ENCODE peak calls at places on chromosomes 3 and 15, in ten cellular contexts. One of them, this sample, is unnamed.

GRCh38 chr3:186929186-186929585 is 1.1 kb upstream of the ST6GAL1 start:
- DNase-seq in NCI-H1417: no peak
- DNase-seq in cardiac muscle cell: no peak
- DNase-seq in HTR-8/SVneo: no peak
- DNase-seq in thyroid gland: no peak
- DNase-seq in occipital lobe: no peak
- DNase-seq in CD4-positive, alpha-beta T cell: no peak
- DNase-seq in NCI-H2081: no peak
- DNase-seq in GM03348: no peak
- DNase-seq in astrocyte of the cerebellum: no peak
- DNase-seq in this sample: no peak

GRCh38 chr3:123346041-123346440 is 102.8 kb downstream of the ADCY5 start:
- DNase-seq in NCI-H2081: no peak
- DNase-seq in thyroid gland: no peak
- DNase-seq in occipital lobe: no peak
- DNase-seq in HTR-8/SVneo: no peak
- DNase-seq in astrocyte of the cerebellum: no peak
- DNase-seq in NCI-H1417: no peak
- DNase-seq in cardiac muscle cell: no peak
- DNase-seq in CD4-positive, alpha-beta T cell: no peak
- DNase-seq in GM03348: no peak
- DNase-seq in this sample: no peak

GRCh38 chr3:151327571-151328198 is 1.7 kb downstream of the P2RY13 start:
- DNase-seq in HTR-8/SVneo: no peak
- DNase-seq in occipital lobe: no peak
- DNase-seq in GM03348: peak; percentile 37
- DNase-seq in NCI-H1417: no peak
- DNase-seq in astrocyte of the cerebellum: no peak
- DNase-seq in thyroid gland: no peak
- DNase-seq in CD4-positive, alpha-beta T cell: no peak
- DNase-seq in NCI-H2081: no peak
- DNase-seq in cardiac muscle cell: peak; percentile 24
- DNase-seq in this sample: no peak

GRCh38 chr3:177642482-177643163 is 445.3 kb upstream of the TBL1XR1 start:
- DNase-seq in NCI-H2081: no peak
- DNase-seq in occipital lobe: peak; percentile 50
- DNase-seq in thyroid gland: peak; percentile 66
- DNase-seq in CD4-positive, alpha-beta T cell: no peak
- DNase-seq in NCI-H1417: no peak
- DNase-seq in GM03348: no peak
- DNase-seq in astrocyte of the cerebellum: no peak
- DNase-seq in HTR-8/SVneo: no peak
- DNase-seq in cardiac muscle cell: no peak
- DNase-seq in this sample: no peak

GRCh38 chr15:84001037-84001436 is 234.5 kb upstream of the GOLGA6L4 start:
- DNase-seq in cardiac muscle cell: no peak
- DNase-seq in GM03348: no peak
- DNase-seq in HTR-8/SVneo: no peak
- DNase-seq in thyroid gland: no peak
- DNase-seq in NCI-H1417: no peak
- DNase-seq in CD4-positive, alpha-beta T cell: no peak
- DNase-seq in astrocyte of the cerebellum: no peak
- DNase-seq in NCI-H2081: no peak
- DNase-seq in occipital lobe: no peak
- DNase-seq in this sample: no peak

GRCh38 chr15:39625856-39626255 is 45.0 kb downstream of the THBS1 start:
- DNase-seq in thyroid gland: no peak
- DNase-seq in NCI-H2081: no peak
- DNase-seq in CD4-positive, alpha-beta T cell: no peak
- DNase-seq in occipital lobe: no peak
- DNase-seq in cardiac muscle cell: no peak
- DNase-seq in GM03348: no peak
- DNase-seq in HTR-8/SVneo: no peak
- DNase-seq in astrocyte of the cerebellum: no peak
- DNase-seq in NCI-H1417: no peak
- DNase-seq in this sample: no peak

GRCh38 chr3:15875016-15875689 is 77.4 kb upstream of the ANKRD28 start:
- DNase-seq in cardiac muscle cell: no peak
- DNase-seq in HTR-8/SVneo: peak; percentile 42
- DNase-seq in thyroid gland: no peak
- DNase-seq in GM03348: peak; percentile 36
- DNase-seq in astrocyte of the cerebellum: no peak
- DNase-seq in CD4-positive, alpha-beta T cell: no peak
- DNase-seq in NCI-H1417: no peak
- DNase-seq in NCI-H2081: no peak
- DNase-seq in occipital lobe: no peak
- DNase-seq in this sample: no peak

GRCh38 chr3:834679-835078 is 258.1 kb upstream of the CNTN6 start:
- DNase-seq in NCI-H2081: no peak
- DNase-seq in astrocyte of the cerebellum: no peak
- DNase-seq in CD4-positive, alpha-beta T cell: no peak
- DNase-seq in GM03348: no peak
- DNase-seq in occipital lobe: no peak
- DNase-seq in HTR-8/SVneo: no peak
- DNase-seq in thyroid gland: no peak
- DNase-seq in NCI-H1417: no peak
- DNase-seq in cardiac muscle cell: no peak
- DNase-seq in this sample: no peak

GRCh38 chr3:189632238-189632637 is 1.0 kb downstream of the TP63 start:
- DNase-seq in NCI-H2081: no peak
- DNase-seq in NCI-H1417: no peak
- DNase-seq in astrocyte of the cerebellum: no peak
- DNase-seq in occipital lobe: no peak
- DNase-seq in GM03348: no peak
- DNase-seq in HTR-8/SVneo: no peak
- DNase-seq in thyroid gland: no peak
- DNase-seq in CD4-positive, alpha-beta T cell: no peak
- DNase-seq in cardiac muscle cell: no peak
- DNase-seq in this sample: no peak

GRCh38 chr15:99180287-99180962 is 69.0 kb downstream of the TTC23 start:
- DNase-seq in GM03348: no peak
- DNase-seq in CD4-positive, alpha-beta T cell: no peak
- DNase-seq in NCI-H2081: no peak
- DNase-seq in astrocyte of the cerebellum: peak; percentile 33
- DNase-seq in thyroid gland: no peak
- DNase-seq in occipital lobe: no peak
- DNase-seq in HTR-8/SVneo: no peak
- DNase-seq in cardiac muscle cell: no peak
- DNase-seq in NCI-H1417: no peak
- DNase-seq in this sample: no peak

GRCh38 chr3:137769321-137770065 is 5.4 kb downstream of the SOX14 start:
- DNase-seq in cardiac muscle cell: no peak
- DNase-seq in astrocyte of the cerebellum: no peak
- DNase-seq in CD4-positive, alpha-beta T cell: no peak
- DNase-seq in occipital lobe: no peak
- DNase-seq in NCI-H2081: no peak
- DNase-seq in thyroid gland: no peak
- DNase-seq in NCI-H1417: no peak
- DNase-seq in HTR-8/SVneo: no peak
- DNase-seq in GM03348: no peak
- DNase-seq in this sample: no peak

GRCh38 chr3:1374471-1374870 is 281.6 kb downstream of the CNTN6 start:
- DNase-seq in thyroid gland: no peak
- DNase-seq in NCI-H2081: no peak
- DNase-seq in GM03348: no peak
- DNase-seq in cardiac muscle cell: no peak
- DNase-seq in HTR-8/SVneo: no peak
- DNase-seq in astrocyte of the cerebellum: no peak
- DNase-seq in CD4-positive, alpha-beta T cell: no peak
- DNase-seq in NCI-H1417: no peak
- DNase-seq in occipital lobe: no peak
- DNase-seq in this sample: no peak

GRCh38 chr3:112508261-112508660 is 9.0 kb upstream of the BTLA start:
- DNase-seq in thyroid gland: no peak
- DNase-seq in HTR-8/SVneo: no peak
- DNase-seq in CD4-positive, alpha-beta T cell: no peak
- DNase-seq in NCI-H2081: no peak
- DNase-seq in NCI-H1417: no peak
- DNase-seq in cardiac muscle cell: no peak
- DNase-seq in astrocyte of the cerebellum: no peak
- DNase-seq in GM03348: no peak
- DNase-seq in occipital lobe: no peak
- DNase-seq in this sample: no peak

GRCh38 chr15:78684645-78685044 is 43.6 kb upstream of the CHRNB4 start:
- DNase-seq in CD4-positive, alpha-beta T cell: no peak
- DNase-seq in HTR-8/SVneo: no peak
- DNase-seq in astrocyte of the cerebellum: no peak
- DNase-seq in NCI-H2081: peak; percentile 72
- DNase-seq in NCI-H1417: no peak
- DNase-seq in occipital lobe: no peak
- DNase-seq in cardiac muscle cell: no peak
- DNase-seq in thyroid gland: no peak
- DNase-seq in GM03348: no peak
- DNase-seq in this sample: no peak

GRCh38 chr15:52567886-52568568 is 803 bp downstream of the ARPP19 start:
- DNase-seq in NCI-H2081: peak; percentile 55
- DNase-seq in CD4-positive, alpha-beta T cell: peak; percentile 10
- DNase-seq in GM03348: peak; percentile 17
- DNase-seq in HTR-8/SVneo: no peak
- DNase-seq in thyroid gland: peak; percentile 63
- DNase-seq in cardiac muscle cell: no peak
- DNase-seq in astrocyte of the cerebellum: no peak
- DNase-seq in NCI-H1417: peak; percentile 63
- DNase-seq in occipital lobe: no peak
- DNase-seq in this sample: peak; percentile 62

GRCh38 chr3:194671511-194671899 is 486 bp downstream of the LSG1 start:
- DNase-seq in NCI-H2081: peak; percentile 53
- DNase-seq in NCI-H1417: no peak
- DNase-seq in CD4-positive, alpha-beta T cell: no peak
- DNase-seq in HTR-8/SVneo: no peak
- DNase-seq in cardiac muscle cell: peak; percentile 41
- DNase-seq in GM03348: peak; percentile 57
- DNase-seq in thyroid gland: no peak
- DNase-seq in occipital lobe: no peak
- DNase-seq in astrocyte of the cerebellum: no peak
- DNase-seq in this sample: no peak

GRCh38 chr15:89885611-89886010 is 8.2 kb downstream of the AP3S2 start:
- DNase-seq in CD4-positive, alpha-beta T cell: no peak
- DNase-seq in thyroid gland: no peak
- DNase-seq in NCI-H2081: no peak
- DNase-seq in NCI-H1417: no peak
- DNase-seq in occipital lobe: no peak
- DNase-seq in astrocyte of the cerebellum: no peak
- DNase-seq in GM03348: no peak
- DNase-seq in HTR-8/SVneo: no peak
- DNase-seq in cardiac muscle cell: no peak
- DNase-seq in this sample: no peak

GRCh38 chr15:33292718-33293307 is 18.0 kb upstream of the RYR3 start:
- DNase-seq in astrocyte of the cerebellum: peak; percentile 55
- DNase-seq in NCI-H2081: peak; percentile 75
- DNase-seq in thyroid gland: peak; percentile 66
- DNase-seq in cardiac muscle cell: peak; percentile 84
- DNase-seq in CD4-positive, alpha-beta T cell: peak; percentile 1
- DNase-seq in NCI-H1417: peak; percentile 69
- DNase-seq in GM03348: peak; percentile 56
- DNase-seq in HTR-8/SVneo: peak; percentile 25
- DNase-seq in occipital lobe: no peak
- DNase-seq in this sample: peak; percentile 52

GRCh38 chr3:171980578-171981270 is 58.7 kb upstream of the FNDC3B start:
- DNase-seq in NCI-H2081: no peak
- DNase-seq in thyroid gland: no peak
- DNase-seq in CD4-positive, alpha-beta T cell: no peak
- DNase-seq in astrocyte of the cerebellum: no peak
- DNase-seq in GM03348: peak; percentile 35
- DNase-seq in HTR-8/SVneo: peak; percentile 41
- DNase-seq in cardiac muscle cell: no peak
- DNase-seq in occipital lobe: no peak
- DNase-seq in NCI-H1417: no peak
- DNase-seq in this sample: no peak

GRCh38 chr3:16423298-16423697 is 90.2 kb downstream of the RFTN1 start:
- DNase-seq in GM03348: no peak
- DNase-seq in thyroid gland: peak; percentile 58
- DNase-seq in astrocyte of the cerebellum: no peak
- DNase-seq in NCI-H2081: no peak
- DNase-seq in NCI-H1417: peak; percentile 12
- DNase-seq in cardiac muscle cell: no peak
- DNase-seq in occipital lobe: no peak
- DNase-seq in CD4-positive, alpha-beta T cell: no peak
- DNase-seq in HTR-8/SVneo: no peak
- DNase-seq in this sample: no peak

GRCh38 chr3:37862712-37863551 is 1.3 kb downstream of the CTDSPL start:
- DNase-seq in thyroid gland: peak; percentile 49
- DNase-seq in cardiac muscle cell: peak; percentile 19
- DNase-seq in HTR-8/SVneo: no peak
- DNase-seq in NCI-H2081: no peak
- DNase-seq in GM03348: peak; percentile 37
- DNase-seq in NCI-H1417: peak; percentile 27
- DNase-seq in occipital lobe: no peak
- DNase-seq in astrocyte of the cerebellum: no peak
- DNase-seq in CD4-positive, alpha-beta T cell: no peak
- DNase-seq in this sample: no peak

GRCh38 chr15:61474796-61475195 is 245.7 kb upstream of the RORA start:
- DNase-seq in CD4-positive, alpha-beta T cell: no peak
- DNase-seq in occipital lobe: no peak
- DNase-seq in thyroid gland: no peak
- DNase-seq in astrocyte of the cerebellum: no peak
- DNase-seq in HTR-8/SVneo: no peak
- DNase-seq in cardiac muscle cell: no peak
- DNase-seq in NCI-H1417: no peak
- DNase-seq in NCI-H2081: no peak
- DNase-seq in GM03348: no peak
- DNase-seq in this sample: no peak